ENCODE peak calls at places on chromosomes 5 and 9, in seven cellular contexts. D, M, R, Z, W, X and Y are unnamed samples.

GRCh38 chr9:84258371-84258770 is 82.2 kb downstream of the SLC28A3 start:
- DNase-seq in D (no peak), M (no peak), R (no peak), Z (no peak), W (no peak), X (peak; percentile 50), Y (no peak)

GRCh38 chr9:138022121-138022741 is 144.6 kb downstream of the CACNA1B start:
- DNase-seq in D (no peak), M (peak; percentile 40), R (no peak), Z (peak; percentile 29), W (peak; percentile 70), X (peak; percentile 22), Y (peak; percentile 18)

GRCh38 chr5:98464737-98465330 is 308.6 kb upstream of the RGMB start:
- DNase-seq in D (no peak), M (no peak), R (no peak), Z (no peak), W (no peak), X (no peak), Y (no peak)

GRCh38 chr5:137497396-137498290 is 1.5 kb downstream of the SPOCK1 start:
- DNase-seq in D (no peak), M (no peak), R (no peak), Z (no peak), W (no peak), X (peak; percentile 21), Y (no peak)

GRCh38 chr5:158484968-158485367 is 614.7 kb downstream of the EBF1 start:
- DNase-seq in D (no peak), M (no peak), R (no peak), Z (no peak), W (no peak), X (no peak), Y (no peak)

GRCh38 chr9:107243757-107244156 is 39.3 kb upstream of the RAD23B start:
- DNase-seq in D (no peak), M (peak; percentile 99), R (peak; percentile 89), Z (peak; percentile 13), W (no peak), X (no peak), Y (no peak)

GRCh38 chr9:134814598-134815215 is 65.9 kb upstream of the FCN2 start:
- DNase-seq in D (no peak), M (no peak), R (no peak), Z (no peak), W (no peak), X (no peak), Y (no peak)

GRCh38 chr9:6184749-6185645 is 30.6 kb upstream of the IL33 start:
- DNase-seq in D (peak; percentile 61), M (no peak), R (no peak), Z (no peak), W (no peak), X (no peak), Y (no peak)

GRCh38 chr9:98772364-98773155 is 23.8 kb downstream of the ANKS6 start:
- DNase-seq in D (no peak), M (no peak), R (no peak), Z (no peak), W (no peak), X (no peak), Y (no peak)

GRCh38 chr5:117623042-117623815 is 1048.6 kb upstream of the SEMA6A start:
- DNase-seq in D (no peak), M (no peak), R (no peak), Z (no peak), W (no peak), X (no peak), Y (no peak)

GRCh38 chr9:94870465-94870792 is 143.9 kb downstream of the AOPEP start:
- DNase-seq in D (no peak), M (no peak), R (no peak), Z (no peak), W (no peak), X (no peak), Y (no peak)

GRCh38 chr9:22158983-22159382 is 149.9 kb upstream of the CDKN2B start:
- DNase-seq in D (no peak), M (peak; percentile 7), R (peak; percentile 85), Z (no peak), W (no peak), X (no peak), Y (no peak)

GRCh38 chr5:138946831-138947560 is 71.9 kb upstream of the LRRTM2 start:
- DNase-seq in D (no peak), M (no peak), R (no peak), Z (no peak), W (no peak), X (no peak), Y (no peak)

GRCh38 chr9:113215142-113215541 is 5.9 kb downstream of the FKBP15 start:
- DNase-seq in D (no peak), M (peak; percentile 16), R (peak; percentile 22), Z (no peak), W (no peak), X (no peak), Y (no peak)

GRCh38 chr9:109181284-109181683 is 14.2 kb upstream of the FRRS1L start:
- DNase-seq in D (peak; percentile 51), M (no peak), R (no peak), Z (no peak), W (no peak), X (no peak), Y (no peak)

GRCh38 chr9:122126340-122127333 is 32.9 kb downstream of the NDUFA8 start:
- DNase-seq in D (no peak), M (no peak), R (peak; percentile 35), Z (peak; percentile 43), W (no peak), X (peak; percentile 53), Y (no peak)
- TF ChIP-seq YY1 in D (no peak), M (no peak), R (no peak), Z (no peak), W (no peak), X (no peak), Y (no peak)

DNA sequence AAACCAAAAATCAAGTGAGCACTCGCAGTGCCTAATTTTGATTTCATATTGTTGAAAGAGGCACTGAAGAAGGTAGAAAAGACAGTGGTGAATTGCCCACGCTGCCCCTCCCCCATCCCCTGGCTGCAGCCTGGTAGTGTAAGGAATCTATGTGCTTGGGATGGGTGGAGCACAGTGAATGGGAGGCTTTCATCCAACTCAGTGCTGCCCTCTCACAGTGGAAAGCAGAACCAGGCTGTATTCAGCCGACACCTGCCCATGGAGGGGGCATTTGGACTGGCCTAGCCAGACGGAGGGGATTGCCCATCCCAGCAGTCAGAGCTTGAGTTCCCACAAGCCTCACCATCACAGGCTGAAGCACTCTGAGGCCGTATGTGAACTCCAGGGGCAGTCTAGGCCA is 800.4 kb upstream of the DMAC1 start:
- DNase-seq in D (no peak), M (no peak), R (no peak), Z (no peak), W (peak; percentile 27), X (no peak), Y (peak; percentile 30)
- TF ChIP-seq YY1 in D (no peak), M (no peak), R (no peak), Z (no peak), W (no peak), X (no peak), Y (no peak)

GRCh38 chr9:124799274-124800006 is 22.5 kb downstream of the OLFML2A start:
- DNase-seq in D (no peak), M (no peak), R (no peak), Z (no peak), W (no peak), X (no peak), Y (no peak)
- TF ChIP-seq YY1 in D (no peak), M (no peak), R (no peak), Z (no peak), W (no peak), X (no peak), Y (no peak)

DNA sequence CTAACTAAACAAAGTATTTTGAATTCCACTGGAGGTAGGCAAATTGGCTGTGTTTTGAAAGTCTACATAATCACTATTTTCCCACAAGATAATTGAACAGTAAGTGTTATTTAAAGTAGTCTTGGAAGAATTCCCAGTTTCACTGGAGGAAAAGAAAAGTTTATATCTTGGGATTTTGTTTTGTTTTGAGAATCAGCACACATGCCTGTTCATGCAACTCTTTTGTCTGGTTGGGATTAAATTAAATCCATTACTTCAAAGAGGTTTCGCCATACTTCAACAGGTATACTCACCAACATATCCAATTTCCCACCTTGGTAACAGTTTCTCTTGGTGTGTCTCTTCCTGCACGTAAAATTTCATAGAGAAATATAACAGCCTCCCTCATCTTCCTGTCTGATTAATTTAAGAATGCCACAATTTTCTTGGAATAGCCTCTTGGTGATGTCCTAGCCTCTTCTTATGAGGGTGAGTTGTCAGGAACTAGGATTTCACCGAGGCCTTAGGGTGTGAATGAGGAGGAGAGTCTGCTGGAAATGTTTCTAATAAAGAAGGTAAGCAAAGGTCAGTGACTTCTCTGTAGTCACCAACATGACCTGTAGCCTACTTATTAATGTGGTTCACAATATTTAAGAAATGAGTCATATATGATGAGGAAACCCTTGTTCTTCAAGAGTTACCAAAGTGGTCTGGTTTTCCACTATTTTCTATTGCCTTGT is 48.1 kb downstream of the ITGA2 start:
- DNase-seq in D (no peak), M (peak; percentile 38), R (no peak), Z (no peak), W (no peak), X (no peak), Y (no peak)
- TF ChIP-seq YY1 in D (no peak), M (no peak), R (no peak), Z (no peak), W (no peak), X (no peak), Y (no peak)